ENCODE peak calls at places on chromosome 15, in ten cellular contexts. X, K, N, T, H, S, A, O, G and I are unnamed samples.

GRCh38 chr15:72907733-72908132 is 124.2 kb upstream of the ADPGK start:
- DNase-seq in N (no peak), H (no peak), K (peak; percentile 24), A (no peak), X (no peak), G (peak; percentile 75), S (peak; percentile 49), T (no peak), O (no peak), I (no peak)

GRCh38 chr15:62809968-62810260 is 232.6 kb upstream of the TPM1 start:
- DNase-seq in A (no peak), G (no peak), H (no peak), X (no peak), K (no peak), O (peak; percentile 25), N (no peak), T (no peak), S (no peak), I (no peak)

GRCh38 chr15:66085128-66085527 is 168.4 kb downstream of the MEGF11 start:
- DNase-seq in T (peak; percentile 62), O (no peak), S (no peak), K (no peak), G (no peak), A (no peak), X (no peak), N (peak; percentile 18), H (no peak), I (no peak)

GRCh38 chr15:51775967-51776816 is 24.8 kb downstream of the TMOD2 start:
- DNase-seq in N (peak; percentile 77), G (peak; percentile 66), X (peak; percentile 42), H (no peak), T (peak; percentile 74), S (peak; percentile 43), O (peak; percentile 55), A (peak; percentile 32), K (peak; percentile 21), I (no peak)

GRCh38 chr15:81235781-81236507 is 39.3 kb downstream of the IL16 start:
- DNase-seq in X (no peak), O (peak; percentile 99), G (peak; percentile 96), T (no peak), H (no peak), S (no peak), K (no peak), A (peak; percentile 88), N (peak; percentile 11), I (no peak)

GRCh38 chr15:63481105-63481810 is 23.1 kb upstream of the USP3 start:
- DNase-seq in G (no peak), S (no peak), N (peak; percentile 57), T (no peak), K (no peak), H (no peak), A (no peak), O (peak; percentile 53), X (no peak), I (no peak)

GRCh38 chr15:38362355-38362754 is 91.6 kb upstream of the FAM98B start:
- DNase-seq in X (no peak), T (no peak), K (no peak), O (no peak), N (no peak), A (no peak), H (no peak), S (no peak), G (no peak), I (no peak)

GRCh38 chr15:91021516-91022074 is 799 bp downstream of the VPS33B start:
- DNase-seq in N (no peak), K (no peak), T (no peak), S (peak; percentile 9), G (peak; percentile 3), H (no peak), O (peak; percentile 18), A (no peak), X (no peak), I (no peak)

DNA sequence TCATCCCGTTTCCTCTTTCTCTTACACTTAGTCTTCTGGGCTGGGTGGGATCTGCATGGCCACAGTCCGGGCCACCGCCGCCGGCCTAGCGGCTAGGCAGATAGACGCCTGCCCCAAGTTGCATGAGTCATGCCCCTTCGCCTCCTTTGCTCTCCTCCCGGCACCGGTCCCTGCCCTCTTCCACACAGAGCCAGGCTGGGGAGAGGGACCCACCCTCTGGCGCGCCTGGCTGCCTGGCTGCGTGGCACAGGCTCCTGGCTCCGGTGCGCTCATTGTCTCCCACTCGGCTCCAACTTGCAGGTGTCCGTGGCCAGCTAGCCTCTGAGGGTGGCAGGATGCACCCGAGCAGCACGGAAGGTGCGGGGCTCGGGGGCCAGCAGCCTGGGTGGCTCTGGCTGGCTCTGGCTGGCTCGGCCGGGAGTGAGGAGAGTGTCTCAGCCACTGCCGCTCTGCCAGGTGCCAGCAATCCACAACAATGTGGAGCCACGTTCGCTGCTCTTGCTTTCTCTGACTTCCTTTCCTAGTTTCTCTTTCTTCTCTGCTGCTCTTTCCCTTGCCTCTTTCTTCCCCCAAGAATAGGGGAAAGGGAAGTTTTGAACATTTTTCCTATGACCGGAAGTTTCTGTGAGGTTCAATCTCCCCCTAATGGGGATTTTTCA is 22.4 kb upstream of the MTHFS start:
- DNase-seq in O (no peak), A (no peak), N (no peak), G (no peak), X (no peak), S (no peak), K (no peak), H (no peak), T (peak; percentile 86), I (no peak)
- H3K9me3 ChIP-seq in O (peaks cover 45% of the 10 kb centered on the region), A (peaks cover 39% of the 10 kb centered on the region), N (peaks cover 76% of the 10 kb centered on the region), G (no peaks in the 10 kb centered on the region), X (peaks cover 77% of the 10 kb centered on the region), S (peaks cover 79% of the 10 kb centered on the region), K (no peaks in the 10 kb centered on the region), H (peaks cover 70% of the 10 kb centered on the region), T (peaks cover 14% of the 10 kb centered on the region), I (peaks cover 18% of the 10 kb centered on the region)

DNA sequence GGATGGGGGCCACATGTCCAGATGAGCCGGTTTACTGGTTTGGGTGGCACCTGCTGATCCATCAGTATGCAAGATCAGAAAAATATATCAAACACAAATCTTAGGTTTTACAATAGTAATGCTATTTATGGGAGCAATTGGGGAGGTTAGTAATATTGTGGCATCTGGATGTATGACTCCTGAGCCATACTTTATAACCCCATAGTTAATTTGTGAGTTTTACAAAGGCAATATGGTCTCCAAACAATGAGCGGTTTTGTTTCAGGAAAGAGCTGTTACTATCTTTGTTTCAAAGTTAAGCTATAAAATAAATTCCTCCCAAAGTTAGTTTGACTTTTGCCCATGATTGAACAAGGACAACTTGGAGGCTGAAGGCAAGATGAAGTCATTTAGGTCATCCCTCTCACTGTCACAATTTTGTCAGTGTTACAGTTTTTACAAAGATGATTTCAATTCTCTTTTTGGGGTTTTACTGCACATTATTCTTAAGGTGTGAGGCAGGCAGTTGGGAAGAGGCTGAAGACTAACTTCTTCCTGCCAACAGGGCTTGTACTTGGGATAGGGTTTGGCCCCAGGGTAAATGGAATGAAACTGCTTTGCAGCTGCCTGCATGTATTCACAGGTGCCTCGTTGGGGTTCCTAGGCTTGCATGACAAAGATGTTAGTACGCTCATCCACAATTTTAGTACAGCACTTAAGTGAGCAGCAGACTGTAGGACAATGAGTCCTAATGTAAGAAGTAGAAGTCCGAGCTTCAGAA is 296.6 kb upstream of the NDN start:
- DNase-seq in S (no peak), H (no peak), A (no peak), G (no peak), O (no peak), K (no peak), X (no peak), T (no peak), N (no peak), I (no peak)
- H3K9me3 ChIP-seq in S (peaks cover 42% of the 10 kb centered on the region), H (no peaks in the 10 kb centered on the region), A (no peaks in the 10 kb centered on the region), G (no peaks in the 10 kb centered on the region), O (peaks cover 4% of the 10 kb centered on the region), K (no peaks in the 10 kb centered on the region), X (peaks cover 12% of the 10 kb centered on the region), T (peaks cover 22% of the 10 kb centered on the region), N (no peaks in the 10 kb centered on the region), I (no peaks in the 10 kb centered on the region)

GRCh38 chr15:99980791-99981190 is 247.6 kb upstream of the LYSMD4 start:
- DNase-seq in S (no peak), T (no peak), X (no peak), G (no peak), H (no peak), K (no peak), O (no peak), N (no peak), A (no peak), I (no peak)

GRCh38 chr15:99979371-99979770 is 246.1 kb upstream of the LYSMD4 start:
- DNase-seq in T (no peak), S (no peak), N (no peak), A (no peak), G (no peak), H (no peak), X (no peak), O (no peak), K (no peak), I (no peak)

GRCh38 chr15:99982662-99983061 is 249.4 kb upstream of the LYSMD4 start:
- DNase-seq in A (no peak), N (no peak), T (no peak), O (no peak), H (no peak), S (no peak), X (no peak), K (no peak), G (no peak), I (no peak)

GRCh38 chr15:99981839-99982658 is 248.8 kb upstream of the LYSMD4 start:
- DNase-seq in S (no peak), X (no peak), H (no peak), K (no peak), G (no peak), O (no peak), A (no peak), N (no peak), T (no peak), I (no peak)

GRCh38 chr15:99981223-99981647 is 248.0 kb upstream of the LYSMD4 start:
- DNase-seq in O (no peak), K (no peak), X (no peak), S (no peak), N (no peak), A (no peak), G (no peak), T (no peak), H (no peak), I (no peak)
- H3K9me3 ChIP-seq in O (peaks cover 32% of the 10 kb centered on the region), K (no peaks in the 10 kb centered on the region), X (no peaks in the 10 kb centered on the region), S (no peaks in the 10 kb centered on the region), N (no peaks in the 10 kb centered on the region), A (no peaks in the 10 kb centered on the region), G (no peaks in the 10 kb centered on the region), T (no peaks in the 10 kb centered on the region), H (no peaks in the 10 kb centered on the region), I (no peaks in the 10 kb centered on the region)

GRCh38 chr15:101520395-101520794 is 30.9 kb upstream of the PCSK6 start:
- DNase-seq in T (peak; percentile 5), H (no peak), K (no peak), A (no peak), G (no peak), O (no peak), X (no peak), S (no peak), N (no peak), I (no peak)

GRCh38 chr15:101521084-101521483 is 31.6 kb upstream of the PCSK6 start:
- DNase-seq in N (no peak), O (no peak), A (no peak), S (no peak), X (no peak), G (no peak), K (no peak), T (peak; percentile 8), H (no peak), I (no peak)

GRCh38 chr15:101514318-101514717 is 24.8 kb upstream of the PCSK6 start:
- DNase-seq in X (no peak), K (no peak), N (no peak), O (no peak), T (no peak), S (no peak), A (no peak), G (no peak), H (no peak), I (no peak)

GRCh38 chr15:101521563-101521962 is 32.1 kb upstream of the PCSK6 start:
- DNase-seq in X (no peak), G (no peak), N (no peak), K (no peak), H (no peak), S (no peak), T (no peak), A (peak; percentile 17), O (no peak), I (no peak)

GRCh38 chr15:101517504-101517903 is 28.0 kb upstream of the PCSK6 start:
- DNase-seq in K (no peak), N (no peak), G (no peak), A (no peak), T (no peak), H (no peak), S (no peak), O (no peak), X (no peak), I (no peak)
- H3K9me3 ChIP-seq in K (peaks cover 5% of the 10 kb centered on the region), N (peaks cover 42% of the 10 kb centered on the region), G (no peaks in the 10 kb centered on the region), A (peaks cover 6% of the 10 kb centered on the region), T (no peaks in the 10 kb centered on the region), H (peaks cover 29% of the 10 kb centered on the region), S (peaks cover 40% of the 10 kb centered on the region), O (no peaks in the 10 kb centered on the region), X (peaks cover 8% of the 10 kb centered on the region), I (no peaks in the 10 kb centered on the region)